ENCODE peak calls at places on chromosomes 11 and 22, in nine cellular contexts. One of them, this sample, is unnamed.

GRCh38 chr22:37459211-37459610 is 27.0 kb downstream of the MFNG start:
- DNase-seq in T-cell: no peak
- DNase-seq in IMR-90: no peak
- DNase-seq in RWPE1: no peak
- DNase-seq in NCI-H1417: no peak
- DNase-seq in stimulated activated CD4-positive, alpha-beta T cell treated with anti-CD3 and anti-CD28 coated beads, Interleukin-4, amount 100 ng/mL, for 1 hour: no peak
- DNase-seq in stomach: peak; percentile 42
- DNase-seq in thoracic aorta: no peak
- DNase-seq in GM03348: no peak
- DNase-seq in this sample: peak; percentile 9

GRCh38 chr11:44446996-44447771 is 118.3 kb upstream of the CD82 start:
- DNase-seq in T-cell: no peak
- DNase-seq in IMR-90: no peak
- DNase-seq in RWPE1: no peak
- DNase-seq in NCI-H1417: no peak
- DNase-seq in stimulated activated CD4-positive, alpha-beta T cell treated with anti-CD3 and anti-CD28 coated beads, Interleukin-4, amount 100 ng/mL, for 1 hour: no peak
- DNase-seq in stomach: peak; percentile 15
- DNase-seq in thoracic aorta: no peak
- DNase-seq in GM03348: no peak
- DNase-seq in this sample: no peak

GRCh38 chr11:131808466-131808865 is 438.1 kb downstream of the NTM start:
- DNase-seq in T-cell: no peak
- DNase-seq in IMR-90: no peak
- DNase-seq in RWPE1: no peak
- DNase-seq in NCI-H1417: no peak
- DNase-seq in stimulated activated CD4-positive, alpha-beta T cell treated with anti-CD3 and anti-CD28 coated beads, Interleukin-4, amount 100 ng/mL, for 1 hour: no peak
- DNase-seq in stomach: no peak
- DNase-seq in thoracic aorta: no peak
- DNase-seq in GM03348: no peak
- DNase-seq in this sample: no peak

GRCh38 chr11:26909429-26910009 is 84.4 kb upstream of the FIBIN start:
- DNase-seq in T-cell: no peak
- DNase-seq in IMR-90: no peak
- DNase-seq in RWPE1: no peak
- DNase-seq in NCI-H1417: no peak
- DNase-seq in stimulated activated CD4-positive, alpha-beta T cell treated with anti-CD3 and anti-CD28 coated beads, Interleukin-4, amount 100 ng/mL, for 1 hour: no peak
- DNase-seq in stomach: no peak
- DNase-seq in thoracic aorta: no peak
- DNase-seq in GM03348: no peak
- DNase-seq in this sample: no peak

GRCh38 chr11:44861829-44862545 is 88.7 kb downstream of the TP53I11 start:
- DNase-seq in T-cell: peak; percentile 56
- DNase-seq in IMR-90: peak; percentile 99
- DNase-seq in RWPE1: peak; percentile 96
- DNase-seq in NCI-H1417: no peak
- DNase-seq in stimulated activated CD4-positive, alpha-beta T cell treated with anti-CD3 and anti-CD28 coated beads, Interleukin-4, amount 100 ng/mL, for 1 hour: peak; percentile 67
- DNase-seq in stomach: peak; percentile 58
- DNase-seq in thoracic aorta: peak; percentile 86
- DNase-seq in GM03348: peak; percentile 97
- DNase-seq in this sample: no peak

GRCh38 chr22:41308054-41308453 is 6.7 kb downstream of the ZC3H7B start:
- DNase-seq in T-cell: no peak
- DNase-seq in IMR-90: peak; percentile 68
- DNase-seq in RWPE1: no peak
- DNase-seq in NCI-H1417: no peak
- DNase-seq in stimulated activated CD4-positive, alpha-beta T cell treated with anti-CD3 and anti-CD28 coated beads, Interleukin-4, amount 100 ng/mL, for 1 hour: no peak
- DNase-seq in stomach: no peak
- DNase-seq in thoracic aorta: no peak
- DNase-seq in GM03348: peak; percentile 84
- DNase-seq in this sample: no peak

GRCh38 chr22:46038516-46039430 is 61.8 kb upstream of the WNT7B start:
- DNase-seq in T-cell: no peak
- DNase-seq in IMR-90: no peak
- DNase-seq in RWPE1: no peak
- DNase-seq in NCI-H1417: no peak
- DNase-seq in stimulated activated CD4-positive, alpha-beta T cell treated with anti-CD3 and anti-CD28 coated beads, Interleukin-4, amount 100 ng/mL, for 1 hour: no peak
- DNase-seq in stomach: no peak
- DNase-seq in thoracic aorta: no peak
- DNase-seq in GM03348: no peak
- DNase-seq in this sample: no peak

GRCh38 chr11:6900327-6900999 is 8.2 kb upstream of the OR2D2 start:
- DNase-seq in T-cell: no peak
- DNase-seq in IMR-90: peak; percentile 8
- DNase-seq in RWPE1: peak; percentile 5
- DNase-seq in NCI-H1417: no peak
- DNase-seq in stimulated activated CD4-positive, alpha-beta T cell treated with anti-CD3 and anti-CD28 coated beads, Interleukin-4, amount 100 ng/mL, for 1 hour: no peak
- DNase-seq in stomach: no peak
- DNase-seq in thoracic aorta: no peak
- DNase-seq in GM03348: no peak
- DNase-seq in this sample: no peak

GRCh38 chr22:30555282-30556210 is 9.0 kb upstream of the SEC14L6 start:
- DNase-seq in T-cell: no peak
- DNase-seq in IMR-90: no peak
- DNase-seq in RWPE1: no peak
- DNase-seq in NCI-H1417: no peak
- DNase-seq in stimulated activated CD4-positive, alpha-beta T cell treated with anti-CD3 and anti-CD28 coated beads, Interleukin-4, amount 100 ng/mL, for 1 hour: no peak
- DNase-seq in stomach: no peak
- DNase-seq in thoracic aorta: no peak
- DNase-seq in GM03348: no peak
- DNase-seq in this sample: no peak

GRCh38 chr11:2931771-2932738 is 2.8 kb upstream of the PHLDA2 start:
- DNase-seq in T-cell: no peak
- DNase-seq in IMR-90: no peak
- DNase-seq in RWPE1: no peak
- DNase-seq in NCI-H1417: no peak
- DNase-seq in stimulated activated CD4-positive, alpha-beta T cell treated with anti-CD3 and anti-CD28 coated beads, Interleukin-4, amount 100 ng/mL, for 1 hour: no peak
- DNase-seq in stomach: no peak
- DNase-seq in thoracic aorta: no peak
- DNase-seq in GM03348: no peak
- DNase-seq in this sample: no peak

GRCh38 chr11:107857550-107858216 is 904 bp downstream of the SLC35F2 start:
- DNase-seq in T-cell: no peak
- DNase-seq in IMR-90: peak; percentile 41
- DNase-seq in RWPE1: no peak
- DNase-seq in NCI-H1417: no peak
- DNase-seq in stimulated activated CD4-positive, alpha-beta T cell treated with anti-CD3 and anti-CD28 coated beads, Interleukin-4, amount 100 ng/mL, for 1 hour: no peak
- DNase-seq in stomach: no peak
- DNase-seq in thoracic aorta: no peak
- DNase-seq in GM03348: no peak
- DNase-seq in this sample: no peak

GRCh38 chr22:44192098-44192810 is 11.5 kb downstream of the PARVG start:
- DNase-seq in T-cell: peak; percentile 18
- DNase-seq in IMR-90: no peak
- DNase-seq in RWPE1: peak; percentile 3
- DNase-seq in NCI-H1417: no peak
- DNase-seq in stimulated activated CD4-positive, alpha-beta T cell treated with anti-CD3 and anti-CD28 coated beads, Interleukin-4, amount 100 ng/mL, for 1 hour: peak; percentile 33
- DNase-seq in stomach: no peak
- DNase-seq in thoracic aorta: no peak
- DNase-seq in GM03348: no peak
- DNase-seq in this sample: no peak

GRCh38 chr11:65964906-65965305 is 3.4 kb downstream of the SART1 start:
- DNase-seq in T-cell: no peak
- DNase-seq in IMR-90: no peak
- DNase-seq in RWPE1: no peak
- DNase-seq in NCI-H1417: no peak
- DNase-seq in stimulated activated CD4-positive, alpha-beta T cell treated with anti-CD3 and anti-CD28 coated beads, Interleukin-4, amount 100 ng/mL, for 1 hour: no peak
- DNase-seq in stomach: no peak
- DNase-seq in thoracic aorta: no peak
- DNase-seq in GM03348: no peak
- DNase-seq in this sample: no peak

GRCh38 chr11:25039165-25039564 is 542.3 kb downstream of the LUZP2 start:
- DNase-seq in T-cell: no peak
- DNase-seq in IMR-90: no peak
- DNase-seq in RWPE1: no peak
- DNase-seq in NCI-H1417: no peak
- DNase-seq in stimulated activated CD4-positive, alpha-beta T cell treated with anti-CD3 and anti-CD28 coated beads, Interleukin-4, amount 100 ng/mL, for 1 hour: no peak
- DNase-seq in stomach: no peak
- DNase-seq in thoracic aorta: no peak
- DNase-seq in GM03348: no peak
- DNase-seq in this sample: no peak

GRCh38 chr22:26592368-26593015 is 2.6 kb upstream of the TPST2 start:
- DNase-seq in T-cell: peak; percentile 54
- DNase-seq in IMR-90: no peak
- DNase-seq in RWPE1: peak; percentile 23
- DNase-seq in NCI-H1417: no peak
- DNase-seq in stimulated activated CD4-positive, alpha-beta T cell treated with anti-CD3 and anti-CD28 coated beads, Interleukin-4, amount 100 ng/mL, for 1 hour: peak; percentile 9
- DNase-seq in stomach: peak; percentile 26
- DNase-seq in thoracic aorta: no peak
- DNase-seq in GM03348: no peak
- DNase-seq in this sample: no peak

GRCh38 chr11:60485987-60486386 is 6.6 kb upstream of the MS4A12 start:
- DNase-seq in T-cell: no peak
- DNase-seq in IMR-90: no peak
- DNase-seq in RWPE1: peak; percentile 13
- DNase-seq in NCI-H1417: no peak
- DNase-seq in stimulated activated CD4-positive, alpha-beta T cell treated with anti-CD3 and anti-CD28 coated beads, Interleukin-4, amount 100 ng/mL, for 1 hour: no peak
- DNase-seq in stomach: peak; percentile 29
- DNase-seq in thoracic aorta: no peak
- DNase-seq in GM03348: no peak
- DNase-seq in this sample: peak; percentile 32

GRCh38 chr22:21026783-21027692 is 5.3 kb downstream of the SLC7A4 start:
- DNase-seq in T-cell: no peak
- DNase-seq in IMR-90: peak; percentile 68
- DNase-seq in RWPE1: no peak
- DNase-seq in NCI-H1417: no peak
- DNase-seq in stimulated activated CD4-positive, alpha-beta T cell treated with anti-CD3 and anti-CD28 coated beads, Interleukin-4, amount 100 ng/mL, for 1 hour: no peak
- DNase-seq in stomach: no peak
- DNase-seq in thoracic aorta: no peak
- DNase-seq in GM03348: peak; percentile 79
- DNase-seq in this sample: peak; percentile 67

GRCh38 chr11:120211522-120212258 is 858 bp downstream of the OAF start:
- DNase-seq in T-cell: no peak
- DNase-seq in IMR-90: no peak
- DNase-seq in RWPE1: peak; percentile 20
- DNase-seq in NCI-H1417: no peak
- DNase-seq in stimulated activated CD4-positive, alpha-beta T cell treated with anti-CD3 and anti-CD28 coated beads, Interleukin-4, amount 100 ng/mL, for 1 hour: no peak
- DNase-seq in stomach: no peak
- DNase-seq in thoracic aorta: no peak
- DNase-seq in GM03348: peak; percentile 51
- DNase-seq in this sample: no peak

GRCh38 chr11:66324626-66325025 is 7.8 kb upstream of the CD248 start:
- DNase-seq in T-cell: no peak
- DNase-seq in IMR-90: no peak
- DNase-seq in RWPE1: no peak
- DNase-seq in NCI-H1417: no peak
- DNase-seq in stimulated activated CD4-positive, alpha-beta T cell treated with anti-CD3 and anti-CD28 coated beads, Interleukin-4, amount 100 ng/mL, for 1 hour: no peak
- DNase-seq in stomach: no peak
- DNase-seq in thoracic aorta: no peak
- DNase-seq in GM03348: peak; percentile 54
- DNase-seq in this sample: no peak

GRCh38 chr11:59756845-59757244 is 1.7 kb downstream of the STX3 start:
- DNase-seq in T-cell: no peak
- DNase-seq in IMR-90: peak; percentile 15
- DNase-seq in RWPE1: peak; percentile 69
- DNase-seq in NCI-H1417: no peak
- DNase-seq in stimulated activated CD4-positive, alpha-beta T cell treated with anti-CD3 and anti-CD28 coated beads, Interleukin-4, amount 100 ng/mL, for 1 hour: no peak
- DNase-seq in stomach: peak; percentile 60
- DNase-seq in thoracic aorta: no peak
- DNase-seq in GM03348: peak; percentile 28
- DNase-seq in this sample: no peak

GRCh38 chr22:47891609-47892008 is 1129.2 kb downstream of the TBC1D22A start:
- DNase-seq in T-cell: no peak
- DNase-seq in IMR-90: no peak
- DNase-seq in RWPE1: no peak
- DNase-seq in NCI-H1417: no peak
- DNase-seq in stimulated activated CD4-positive, alpha-beta T cell treated with anti-CD3 and anti-CD28 coated beads, Interleukin-4, amount 100 ng/mL, for 1 hour: no peak
- DNase-seq in stomach: no peak
- DNase-seq in thoracic aorta: no peak
- DNase-seq in GM03348: no peak
- DNase-seq in this sample: no peak

GRCh38 chr11:28353991-28354390 is 245.8 kb downstream of the METTL15 start:
- DNase-seq in T-cell: no peak
- DNase-seq in IMR-90: no peak
- DNase-seq in RWPE1: no peak
- DNase-seq in NCI-H1417: no peak
- DNase-seq in stimulated activated CD4-positive, alpha-beta T cell treated with anti-CD3 and anti-CD28 coated beads, Interleukin-4, amount 100 ng/mL, for 1 hour: no peak
- DNase-seq in stomach: no peak
- DNase-seq in thoracic aorta: no peak
- DNase-seq in GM03348: no peak
- DNase-seq in this sample: no peak

GRCh38 chr11:131710511-131710910 is 340.1 kb downstream of the NTM start:
- DNase-seq in T-cell: no peak
- DNase-seq in IMR-90: peak; percentile 38
- DNase-seq in RWPE1: no peak
- DNase-seq in NCI-H1417: no peak
- DNase-seq in stimulated activated CD4-positive, alpha-beta T cell treated with anti-CD3 and anti-CD28 coated beads, Interleukin-4, amount 100 ng/mL, for 1 hour: no peak
- DNase-seq in stomach: no peak
- DNase-seq in thoracic aorta: no peak
- DNase-seq in GM03348: peak; percentile 59
- DNase-seq in this sample: no peak

GRCh38 chr11:95739108-95739507 is 50.5 kb downstream of the FAM76B start:
- DNase-seq in T-cell: no peak
- DNase-seq in IMR-90: no peak
- DNase-seq in RWPE1: no peak
- DNase-seq in NCI-H1417: no peak
- DNase-seq in stimulated activated CD4-positive, alpha-beta T cell treated with anti-CD3 and anti-CD28 coated beads, Interleukin-4, amount 100 ng/mL, for 1 hour: no peak
- DNase-seq in stomach: no peak
- DNase-seq in thoracic aorta: no peak
- DNase-seq in GM03348: no peak
- DNase-seq in this sample: no peak

GRCh38 chr22:36922097-36922608 is 8.7 kb downstream of the CSF2RB start:
- DNase-seq in T-cell: no peak
- DNase-seq in IMR-90: no peak
- DNase-seq in RWPE1: no peak
- DNase-seq in NCI-H1417: no peak
- DNase-seq in stimulated activated CD4-positive, alpha-beta T cell treated with anti-CD3 and anti-CD28 coated beads, Interleukin-4, amount 100 ng/mL, for 1 hour: no peak
- DNase-seq in stomach: no peak
- DNase-seq in thoracic aorta: no peak
- DNase-seq in GM03348: peak; percentile 62
- DNase-seq in this sample: no peak

GRCh38 chr11:3700910-3701309 is 29.7 kb upstream of the CHRNA10 start:
- DNase-seq in T-cell: no peak
- DNase-seq in IMR-90: no peak
- DNase-seq in RWPE1: no peak
- DNase-seq in NCI-H1417: no peak
- DNase-seq in stimulated activated CD4-positive, alpha-beta T cell treated with anti-CD3 and anti-CD28 coated beads, Interleukin-4, amount 100 ng/mL, for 1 hour: no peak
- DNase-seq in stomach: no peak
- DNase-seq in thoracic aorta: no peak
- DNase-seq in GM03348: no peak
- DNase-seq in this sample: no peak

GRCh38 chr11:12266943-12267342 is 110.4 kb upstream of the PARVA start:
- DNase-seq in T-cell: no peak
- DNase-seq in IMR-90: no peak
- DNase-seq in RWPE1: no peak
- DNase-seq in NCI-H1417: no peak
- DNase-seq in stimulated activated CD4-positive, alpha-beta T cell treated with anti-CD3 and anti-CD28 coated beads, Interleukin-4, amount 100 ng/mL, for 1 hour: no peak
- DNase-seq in stomach: no peak
- DNase-seq in thoracic aorta: no peak
- DNase-seq in GM03348: no peak
- DNase-seq in this sample: no peak

GRCh38 chr22:25666308-25666707 is 75.7 kb upstream of the MYO18B start:
- DNase-seq in T-cell: no peak
- DNase-seq in IMR-90: no peak
- DNase-seq in RWPE1: no peak
- DNase-seq in NCI-H1417: no peak
- DNase-seq in stimulated activated CD4-positive, alpha-beta T cell treated with anti-CD3 and anti-CD28 coated beads, Interleukin-4, amount 100 ng/mL, for 1 hour: no peak
- DNase-seq in stomach: no peak
- DNase-seq in thoracic aorta: no peak
- DNase-seq in GM03348: no peak
- DNase-seq in this sample: no peak

This sample was measured in NCI-H1092 treated with DMSO at 0.1 percent for 48 hours.